ENCODE peak calls at places on chromosome 21, in nine cellular contexts. One of them, this sample, is unnamed.

GRCh38 chr21:28554660-28555475 is 437.8 kb downstream of the LTN1 start:
- DNase-seq in NCI-H510A: no peak
- DNase-seq in 8988T: no peak
- DNase-seq in heart right ventricle: no peak
- DNase-seq in stimulated activated CD8-positive, alpha-beta memory T cell treated with anti-CD3 and anti-CD28 coated beads, Interleukin-4, amount 100 ng/mL, for 1 hour: no peak
- DNase-seq in progenitor cell of endocrine pancreas: no peak
- DNase-seq in hypothalamus: no peak
- DNase-seq in AG10803: peak; percentile 58
- DNase-seq in activated B cell treated with CpG ODN at 0.5 μM for 24 hours: no peak
- DNase-seq in this sample: no peak

GRCh38 chr21:42341776-42342542 is 8.8 kb downstream of the TFF2 start:
- DNase-seq in NCI-H510A: no peak
- DNase-seq in 8988T: no peak
- DNase-seq in heart right ventricle: no peak
- DNase-seq in stimulated activated CD8-positive, alpha-beta memory T cell treated with anti-CD3 and anti-CD28 coated beads, Interleukin-4, amount 100 ng/mL, for 1 hour: no peak
- DNase-seq in progenitor cell of endocrine pancreas: no peak
- DNase-seq in hypothalamus: no peak
- DNase-seq in AG10803: no peak
- DNase-seq in activated B cell treated with CpG ODN at 0.5 μM for 24 hours: no peak
- DNase-seq in this sample: no peak

GRCh38 chr21:45538381-45539045 is 3.7 kb downstream of the SLC19A1 start:
- DNase-seq in NCI-H510A: no peak
- DNase-seq in 8988T: no peak
- DNase-seq in heart right ventricle: peak; percentile 14
- DNase-seq in stimulated activated CD8-positive, alpha-beta memory T cell treated with anti-CD3 and anti-CD28 coated beads, Interleukin-4, amount 100 ng/mL, for 1 hour: no peak
- DNase-seq in progenitor cell of endocrine pancreas: no peak
- DNase-seq in hypothalamus: no peak
- DNase-seq in AG10803: no peak
- DNase-seq in activated B cell treated with CpG ODN at 0.5 μM for 24 hours: peak; percentile 12
- DNase-seq in this sample: no peak

GRCh38 chr21:45554477-45555175 is 12.4 kb upstream of the SLC19A1 start:
- DNase-seq in NCI-H510A: no peak
- DNase-seq in 8988T: peak; percentile 79
- DNase-seq in heart right ventricle: peak; percentile 90
- DNase-seq in stimulated activated CD8-positive, alpha-beta memory T cell treated with anti-CD3 and anti-CD28 coated beads, Interleukin-4, amount 100 ng/mL, for 1 hour: peak; percentile 83
- DNase-seq in progenitor cell of endocrine pancreas: peak; percentile 88
- DNase-seq in hypothalamus: peak; percentile 80
- DNase-seq in AG10803: peak; percentile 37
- DNase-seq in activated B cell treated with CpG ODN at 0.5 μM for 24 hours: peak; percentile 94
- DNase-seq in this sample: peak; percentile 67

GRCh38 chr21:45166931-45167330 is 92.6 kb downstream of the ADARB1 start:
- DNase-seq in NCI-H510A: no peak
- DNase-seq in 8988T: no peak
- DNase-seq in heart right ventricle: no peak
- DNase-seq in stimulated activated CD8-positive, alpha-beta memory T cell treated with anti-CD3 and anti-CD28 coated beads, Interleukin-4, amount 100 ng/mL, for 1 hour: no peak
- DNase-seq in progenitor cell of endocrine pancreas: no peak
- DNase-seq in hypothalamus: no peak
- DNase-seq in AG10803: no peak
- DNase-seq in activated B cell treated with CpG ODN at 0.5 μM for 24 hours: no peak
- DNase-seq in this sample: no peak

GRCh38 chr21:44428281-44428942 is 26.9 kb upstream of the LRRC3 start:
- DNase-seq in NCI-H510A: no peak
- DNase-seq in 8988T: no peak
- DNase-seq in heart right ventricle: no peak
- DNase-seq in stimulated activated CD8-positive, alpha-beta memory T cell treated with anti-CD3 and anti-CD28 coated beads, Interleukin-4, amount 100 ng/mL, for 1 hour: peak; percentile 8
- DNase-seq in progenitor cell of endocrine pancreas: peak; percentile 9
- DNase-seq in hypothalamus: no peak
- DNase-seq in AG10803: no peak
- DNase-seq in activated B cell treated with CpG ODN at 0.5 μM for 24 hours: peak; percentile 30
- DNase-seq in this sample: no peak

GRCh38 chr21:44337941-44338895 is 972 bp downstream of the CFAP410 start:
- DNase-seq in NCI-H510A: peak; percentile 29
- DNase-seq in 8988T: no peak
- DNase-seq in heart right ventricle: peak; percentile 64
- DNase-seq in stimulated activated CD8-positive, alpha-beta memory T cell treated with anti-CD3 and anti-CD28 coated beads, Interleukin-4, amount 100 ng/mL, for 1 hour: no peak
- DNase-seq in progenitor cell of endocrine pancreas: peak; percentile 53
- DNase-seq in hypothalamus: peak; percentile 70
- DNase-seq in AG10803: peak; percentile 54
- DNase-seq in activated B cell treated with CpG ODN at 0.5 μM for 24 hours: peak; percentile 41
- DNase-seq in this sample: peak; percentile 86

GRCh38 chr21:39048574-39048973 is 134.7 kb downstream of the PSMG1 start:
- DNase-seq in NCI-H510A: no peak
- DNase-seq in 8988T: no peak
- DNase-seq in heart right ventricle: no peak
- DNase-seq in stimulated activated CD8-positive, alpha-beta memory T cell treated with anti-CD3 and anti-CD28 coated beads, Interleukin-4, amount 100 ng/mL, for 1 hour: no peak
- DNase-seq in progenitor cell of endocrine pancreas: no peak
- DNase-seq in hypothalamus: no peak
- DNase-seq in AG10803: peak; percentile 25
- DNase-seq in activated B cell treated with CpG ODN at 0.5 μM for 24 hours: no peak
- DNase-seq in this sample: no peak

GRCh38 chr21:44443291-44443890 is 11.9 kb upstream of the LRRC3 start:
- DNase-seq in NCI-H510A: no peak
- DNase-seq in 8988T: no peak
- DNase-seq in heart right ventricle: no peak
- DNase-seq in stimulated activated CD8-positive, alpha-beta memory T cell treated with anti-CD3 and anti-CD28 coated beads, Interleukin-4, amount 100 ng/mL, for 1 hour: no peak
- DNase-seq in progenitor cell of endocrine pancreas: no peak
- DNase-seq in hypothalamus: no peak
- DNase-seq in AG10803: no peak
- DNase-seq in activated B cell treated with CpG ODN at 0.5 μM for 24 hours: no peak
- DNase-seq in this sample: no peak

GRCh38 chr21:35649186-35649585 is 411.1 kb downstream of the SETD4 start:
- DNase-seq in NCI-H510A: peak; percentile 29
- DNase-seq in 8988T: no peak
- DNase-seq in heart right ventricle: no peak
- DNase-seq in stimulated activated CD8-positive, alpha-beta memory T cell treated with anti-CD3 and anti-CD28 coated beads, Interleukin-4, amount 100 ng/mL, for 1 hour: no peak
- DNase-seq in progenitor cell of endocrine pancreas: no peak
- DNase-seq in hypothalamus: no peak
- DNase-seq in AG10803: peak; percentile 72
- DNase-seq in activated B cell treated with CpG ODN at 0.5 μM for 24 hours: no peak
- DNase-seq in this sample: no peak

GRCh38 chr21:44842087-44842486 is 24.2 kb upstream of the SUMO3 start:
- DNase-seq in NCI-H510A: no peak
- DNase-seq in 8988T: no peak
- DNase-seq in heart right ventricle: no peak
- DNase-seq in stimulated activated CD8-positive, alpha-beta memory T cell treated with anti-CD3 and anti-CD28 coated beads, Interleukin-4, amount 100 ng/mL, for 1 hour: no peak
- DNase-seq in progenitor cell of endocrine pancreas: no peak
- DNase-seq in hypothalamus: no peak
- DNase-seq in AG10803: no peak
- DNase-seq in activated B cell treated with CpG ODN at 0.5 μM for 24 hours: no peak
- DNase-seq in this sample: no peak

GRCh38 chr21:26836546-26836945 is 8.7 kb downstream of the ADAMTS1 start:
- DNase-seq in NCI-H510A: no peak
- DNase-seq in 8988T: no peak
- DNase-seq in heart right ventricle: no peak
- DNase-seq in stimulated activated CD8-positive, alpha-beta memory T cell treated with anti-CD3 and anti-CD28 coated beads, Interleukin-4, amount 100 ng/mL, for 1 hour: no peak
- DNase-seq in progenitor cell of endocrine pancreas: no peak
- DNase-seq in hypothalamus: no peak
- DNase-seq in AG10803: no peak
- DNase-seq in activated B cell treated with CpG ODN at 0.5 μM for 24 hours: no peak
- DNase-seq in this sample: no peak

GRCh38 chr21:45164838-45165237 is 90.5 kb downstream of the ADARB1 start:
- DNase-seq in NCI-H510A: no peak
- DNase-seq in 8988T: no peak
- DNase-seq in heart right ventricle: no peak
- DNase-seq in stimulated activated CD8-positive, alpha-beta memory T cell treated with anti-CD3 and anti-CD28 coated beads, Interleukin-4, amount 100 ng/mL, for 1 hour: no peak
- DNase-seq in progenitor cell of endocrine pancreas: no peak
- DNase-seq in hypothalamus: no peak
- DNase-seq in AG10803: no peak
- DNase-seq in activated B cell treated with CpG ODN at 0.5 μM for 24 hours: no peak
- DNase-seq in this sample: no peak

GRCh38 chr21:34722684-34723300 is 54.0 kb downstream of the CLIC6 start:
- DNase-seq in NCI-H510A: no peak
- DNase-seq in 8988T: peak; percentile 37
- DNase-seq in heart right ventricle: no peak
- DNase-seq in stimulated activated CD8-positive, alpha-beta memory T cell treated with anti-CD3 and anti-CD28 coated beads, Interleukin-4, amount 100 ng/mL, for 1 hour: no peak
- DNase-seq in progenitor cell of endocrine pancreas: peak; percentile 15
- DNase-seq in hypothalamus: no peak
- DNase-seq in AG10803: no peak
- DNase-seq in activated B cell treated with CpG ODN at 0.5 μM for 24 hours: no peak
- DNase-seq in this sample: no peak

GRCh38 chr21:46008893-46009635 is 27.5 kb downstream of the COL6A1 start:
- DNase-seq in NCI-H510A: no peak
- DNase-seq in 8988T: no peak
- DNase-seq in heart right ventricle: no peak
- DNase-seq in stimulated activated CD8-positive, alpha-beta memory T cell treated with anti-CD3 and anti-CD28 coated beads, Interleukin-4, amount 100 ng/mL, for 1 hour: no peak
- DNase-seq in progenitor cell of endocrine pancreas: no peak
- DNase-seq in hypothalamus: no peak
- DNase-seq in AG10803: no peak
- DNase-seq in activated B cell treated with CpG ODN at 0.5 μM for 24 hours: no peak
- DNase-seq in this sample: no peak

GRCh38 chr21:35483267-35483666 is 434.2 kb upstream of the RUNX1 start:
- DNase-seq in NCI-H510A: no peak
- DNase-seq in 8988T: no peak
- DNase-seq in heart right ventricle: no peak
- DNase-seq in stimulated activated CD8-positive, alpha-beta memory T cell treated with anti-CD3 and anti-CD28 coated beads, Interleukin-4, amount 100 ng/mL, for 1 hour: no peak
- DNase-seq in progenitor cell of endocrine pancreas: no peak
- DNase-seq in hypothalamus: no peak
- DNase-seq in AG10803: no peak
- DNase-seq in activated B cell treated with CpG ODN at 0.5 μM for 24 hours: no peak
- DNase-seq in this sample: no peak

GRCh38 chr21:34670962-34671348 is 2.2 kb downstream of the CLIC6 start:
- DNase-seq in NCI-H510A: no peak
- DNase-seq in 8988T: no peak
- DNase-seq in heart right ventricle: no peak
- DNase-seq in stimulated activated CD8-positive, alpha-beta memory T cell treated with anti-CD3 and anti-CD28 coated beads, Interleukin-4, amount 100 ng/mL, for 1 hour: no peak
- DNase-seq in progenitor cell of endocrine pancreas: no peak
- DNase-seq in hypothalamus: no peak
- DNase-seq in AG10803: no peak
- DNase-seq in activated B cell treated with CpG ODN at 0.5 μM for 24 hours: no peak
- DNase-seq in this sample: no peak

GRCh38 chr21:41488080-41488479 is 19.9 kb downstream of the TMPRSS2 start:
- DNase-seq in NCI-H510A: no peak
- DNase-seq in 8988T: no peak
- DNase-seq in heart right ventricle: no peak
- DNase-seq in stimulated activated CD8-positive, alpha-beta memory T cell treated with anti-CD3 and anti-CD28 coated beads, Interleukin-4, amount 100 ng/mL, for 1 hour: no peak
- DNase-seq in progenitor cell of endocrine pancreas: no peak
- DNase-seq in hypothalamus: no peak
- DNase-seq in AG10803: no peak
- DNase-seq in activated B cell treated with CpG ODN at 0.5 μM for 24 hours: no peak
- DNase-seq in this sample: no peak

GRCh38 chr21:16821588-16821987 is 691.3 kb upstream of the CXADR start:
- DNase-seq in NCI-H510A: no peak
- DNase-seq in 8988T: no peak
- DNase-seq in heart right ventricle: no peak
- DNase-seq in stimulated activated CD8-positive, alpha-beta memory T cell treated with anti-CD3 and anti-CD28 coated beads, Interleukin-4, amount 100 ng/mL, for 1 hour: no peak
- DNase-seq in progenitor cell of endocrine pancreas: no peak
- DNase-seq in hypothalamus: no peak
- DNase-seq in AG10803: peak; percentile 34
- DNase-seq in activated B cell treated with CpG ODN at 0.5 μM for 24 hours: no peak
- DNase-seq in this sample: no peak

GRCh38 chr21:32554832-32555436 is 30.4 kb downstream of the TCP10L start:
- DNase-seq in NCI-H510A: no peak
- DNase-seq in 8988T: no peak
- DNase-seq in heart right ventricle: no peak
- DNase-seq in stimulated activated CD8-positive, alpha-beta memory T cell treated with anti-CD3 and anti-CD28 coated beads, Interleukin-4, amount 100 ng/mL, for 1 hour: no peak
- DNase-seq in progenitor cell of endocrine pancreas: no peak
- DNase-seq in hypothalamus: no peak
- DNase-seq in AG10803: peak; percentile 7
- DNase-seq in activated B cell treated with CpG ODN at 0.5 μM for 24 hours: no peak
- DNase-seq in this sample: no peak

GRCh38 chr21:23639726-23640125 is 1967.6 kb downstream of the MRPL39 start:
- DNase-seq in NCI-H510A: no peak
- DNase-seq in 8988T: no peak
- DNase-seq in heart right ventricle: no peak
- DNase-seq in stimulated activated CD8-positive, alpha-beta memory T cell treated with anti-CD3 and anti-CD28 coated beads, Interleukin-4, amount 100 ng/mL, for 1 hour: no peak
- DNase-seq in progenitor cell of endocrine pancreas: no peak
- DNase-seq in hypothalamus: no peak
- DNase-seq in AG10803: no peak
- DNase-seq in activated B cell treated with CpG ODN at 0.5 μM for 24 hours: no peak
- DNase-seq in this sample: no peak

GRCh38 chr21:25913488-25913887 is 178.7 kb downstream of the GABPA start:
- DNase-seq in NCI-H510A: no peak
- DNase-seq in 8988T: no peak
- DNase-seq in heart right ventricle: no peak
- DNase-seq in stimulated activated CD8-positive, alpha-beta memory T cell treated with anti-CD3 and anti-CD28 coated beads, Interleukin-4, amount 100 ng/mL, for 1 hour: no peak
- DNase-seq in progenitor cell of endocrine pancreas: no peak
- DNase-seq in hypothalamus: no peak
- DNase-seq in AG10803: no peak
- DNase-seq in activated B cell treated with CpG ODN at 0.5 μM for 24 hours: no peak
- DNase-seq in this sample: no peak

GRCh38 chr21:45292399-45293213 is 4.9 kb upstream of the POFUT2 start:
- DNase-seq in NCI-H510A: peak; percentile 37
- DNase-seq in 8988T: peak; percentile 79
- DNase-seq in heart right ventricle: peak; percentile 88
- DNase-seq in stimulated activated CD8-positive, alpha-beta memory T cell treated with anti-CD3 and anti-CD28 coated beads, Interleukin-4, amount 100 ng/mL, for 1 hour: peak; percentile 50
- DNase-seq in progenitor cell of endocrine pancreas: peak; percentile 85
- DNase-seq in hypothalamus: peak; percentile 83
- DNase-seq in AG10803: peak; percentile 81
- DNase-seq in activated B cell treated with CpG ODN at 0.5 μM for 24 hours: peak; percentile 60
- DNase-seq in this sample: peak; percentile 86

GRCh38 chr21:42381347-42381984 is 14.4 kb downstream of the TMPRSS3 start:
- DNase-seq in NCI-H510A: peak; percentile 22
- DNase-seq in 8988T: no peak
- DNase-seq in heart right ventricle: no peak
- DNase-seq in stimulated activated CD8-positive, alpha-beta memory T cell treated with anti-CD3 and anti-CD28 coated beads, Interleukin-4, amount 100 ng/mL, for 1 hour: no peak
- DNase-seq in progenitor cell of endocrine pancreas: no peak
- DNase-seq in hypothalamus: no peak
- DNase-seq in AG10803: peak; percentile 31
- DNase-seq in activated B cell treated with CpG ODN at 0.5 μM for 24 hours: no peak
- DNase-seq in this sample: no peak

GRCh38 chr21:46244602-46245001 is 16.0 kb upstream of the LSS start:
- DNase-seq in NCI-H510A: no peak
- DNase-seq in 8988T: no peak
- DNase-seq in heart right ventricle: no peak
- DNase-seq in stimulated activated CD8-positive, alpha-beta memory T cell treated with anti-CD3 and anti-CD28 coated beads, Interleukin-4, amount 100 ng/mL, for 1 hour: no peak
- DNase-seq in progenitor cell of endocrine pancreas: no peak
- DNase-seq in hypothalamus: no peak
- DNase-seq in AG10803: no peak
- DNase-seq in activated B cell treated with CpG ODN at 0.5 μM for 24 hours: no peak
- DNase-seq in this sample: no peak

GRCh38 chr21:33608559-33608958 is 20.1 kb upstream of the DONSON start:
- DNase-seq in NCI-H510A: no peak
- DNase-seq in 8988T: no peak
- DNase-seq in heart right ventricle: no peak
- DNase-seq in stimulated activated CD8-positive, alpha-beta memory T cell treated with anti-CD3 and anti-CD28 coated beads, Interleukin-4, amount 100 ng/mL, for 1 hour: no peak
- DNase-seq in progenitor cell of endocrine pancreas: no peak
- DNase-seq in hypothalamus: no peak
- DNase-seq in AG10803: peak; percentile 32
- DNase-seq in activated B cell treated with CpG ODN at 0.5 μM for 24 hours: no peak
- DNase-seq in this sample: no peak

GRCh38 chr21:45020629-45021427 is 53.6 kb upstream of the ADARB1 start:
- DNase-seq in NCI-H510A: no peak
- DNase-seq in 8988T: no peak
- DNase-seq in heart right ventricle: peak; percentile 11
- DNase-seq in stimulated activated CD8-positive, alpha-beta memory T cell treated with anti-CD3 and anti-CD28 coated beads, Interleukin-4, amount 100 ng/mL, for 1 hour: no peak
- DNase-seq in progenitor cell of endocrine pancreas: no peak
- DNase-seq in hypothalamus: no peak
- DNase-seq in AG10803: no peak
- DNase-seq in activated B cell treated with CpG ODN at 0.5 μM for 24 hours: no peak
- DNase-seq in this sample: no peak

GRCh38 chr21:36615274-36615964 is 83.5 kb upstream of the SIM2 start:
- DNase-seq in NCI-H510A: no peak
- DNase-seq in 8988T: no peak
- DNase-seq in heart right ventricle: no peak
- DNase-seq in stimulated activated CD8-positive, alpha-beta memory T cell treated with anti-CD3 and anti-CD28 coated beads, Interleukin-4, amount 100 ng/mL, for 1 hour: no peak
- DNase-seq in progenitor cell of endocrine pancreas: no peak
- DNase-seq in hypothalamus: no peak
- DNase-seq in AG10803: no peak
- DNase-seq in activated B cell treated with CpG ODN at 0.5 μM for 24 hours: no peak
- DNase-seq in this sample: no peak